ENCODE peak calls at places on chromosomes 7 and 10, in six cellular contexts. B is GM23338, U is neural progenitor cell, M is keratinocyte, E is HCT116, Z is fibroblast of lung. N is an unnamed sample.

GRCh38 chr10:128070721-128071416 is 55.4 kb downstream of the MKI67 start:
- DNase-seq in B (no peak), U (no peak), E (no peak), M (no peak), Z (no peak), N (no peak)

GRCh38 chr10:126212653-126213052 is 175.6 kb downstream of the ADAM12 start:
- DNase-seq in B (no peak), E (no peak), Z (peak; percentile 75), U (no peak), M (no peak), N (no peak)

GRCh38 chr10:31317652-31318381 is 1.2 kb upstream of the ZEB1 start:
- DNase-seq in B (no peak), M (no peak), E (no peak), Z (no peak), U (peak; percentile 32), N (no peak)

GRCh38 chr7:73669858-73670385 is 2.3 kb downstream of the VPS37D start:
- DNase-seq in E (no peak), M (no peak), B (no peak), Z (no peak), U (no peak), N (no peak)

GRCh38 chr7:50712527-50713356 is 70.0 kb downstream of the GRB10 start:
- DNase-seq in B (no peak), M (no peak), Z (peak; percentile 35), U (no peak), E (no peak), N (no peak)

GRCh38 chr7:116859323-116859722 is 3.1 kb upstream of the CAPZA2 start:
- DNase-seq in Z (peak; percentile 79), M (no peak), E (no peak), B (no peak), U (no peak), N (no peak)

GRCh38 chr10:4162571-4163286 is 377.7 kb upstream of the KLF6 start:
- DNase-seq in Z (peak; percentile 13), U (no peak), E (no peak), M (no peak), B (no peak), N (no peak)

GRCh38 chr10:48451969-48452878 is 145.7 kb downstream of the MAPK8 start:
- DNase-seq in U (no peak), M (no peak), E (no peak), Z (no peak), B (no peak), N (no peak)

GRCh38 chr10:80500572-80501380 is 36.9 kb upstream of the SH2D4B start:
- DNase-seq in U (no peak), E (no peak), M (no peak), Z (no peak), B (peak; percentile 48), N (no peak)

GRCh38 chr10:97849491-97850402 is at the start of gene GOLGA7B:
- DNase-seq in E (no peak), Z (peak; percentile 35), U (peak; percentile 97), M (no peak), B (peak; percentile 89), N (peak; percentile 39)

GRCh38 chr10:94439275-94439861 is 37.0 kb downstream of the TBC1D12 start:
- DNase-seq in U (no peak), M (no peak), E (no peak), B (peak; percentile 30), Z (peak; percentile 23), N (peak; percentile 12)

GRCh38 chr10:18793951-18794350 is 134.7 kb downstream of the ARL5B start:
- DNase-seq in M (no peak), B (peak; percentile 54), U (peak; percentile 39), Z (peak; percentile 38), E (peak; percentile 6), N (peak; percentile 71)

GRCh38 chr10:99917963-99918825 is 91.6 kb downstream of the DNMBP start:
- DNase-seq in B (peak; percentile 95), E (no peak), M (no peak), Z (peak; percentile 72), U (peak; percentile 86), N (peak; percentile 91)

GRCh38 chr7:44211126-44211675 is 10.4 kb downstream of the YKT6 start:
- DNase-seq in Z (no peak), E (no peak), B (no peak), M (no peak), U (no peak), N (no peak)

GRCh38 chr7:484365-485101 is 35.1 kb downstream of the PDGFA start:
- DNase-seq in U (no peak), Z (no peak), M (no peak), B (peak; percentile 57), E (no peak), N (no peak)

GRCh38 chr10:525565-526315 is 163.7 kb downstream of the DIP2C start:
- DNase-seq in E (no peak), Z (peak; percentile 58), M (no peak), U (no peak), B (no peak), N (no peak)

GRCh38 chr7:151249732-151250072 is 1.2 kb upstream of the SMARCD3 start:
- DNase-seq in E (peak; percentile 48), Z (peak; percentile 63), M (no peak), B (peak; percentile 80), U (peak; percentile 68), N (peak; percentile 85)

GRCh38 chr7:24129597-24129996 is 154.4 kb upstream of the NPY start:
- DNase-seq in Z (peak; percentile 89), M (no peak), B (no peak), E (no peak), U (no peak), N (no peak)

GRCh38 chr7:29330136-29330535 is 135.6 kb downstream of the CHN2 start:
- DNase-seq in Z (no peak), M (no peak), U (no peak), E (no peak), B (no peak), N (no peak)

GRCh38 chr7:46127805-46128204 is 206.7 kb upstream of the IGFBP3 start:
- DNase-seq in E (no peak), Z (no peak), U (no peak), M (no peak), B (no peak), N (no peak)

GRCh38 chr7:44733708-44734481 is 14.8 kb upstream of the ZMIZ2 start:
- DNase-seq in M (no peak), U (no peak), Z (peak; percentile 78), B (no peak), E (peak; percentile 66), N (no peak)

GRCh38 chr7:129781128-129781855 is 169.8 kb downstream of the NRF1 start:
- DNase-seq in U (no peak), M (no peak), E (peak; percentile 7), Z (no peak), B (peak; percentile 81), N (peak; percentile 48)

GRCh38 chr10:96656839-96657238 is 63.5 kb downstream of the PIK3AP1 start:
- DNase-seq in Z (no peak), B (no peak), U (no peak), M (no peak), E (no peak), N (no peak)

DNA sequence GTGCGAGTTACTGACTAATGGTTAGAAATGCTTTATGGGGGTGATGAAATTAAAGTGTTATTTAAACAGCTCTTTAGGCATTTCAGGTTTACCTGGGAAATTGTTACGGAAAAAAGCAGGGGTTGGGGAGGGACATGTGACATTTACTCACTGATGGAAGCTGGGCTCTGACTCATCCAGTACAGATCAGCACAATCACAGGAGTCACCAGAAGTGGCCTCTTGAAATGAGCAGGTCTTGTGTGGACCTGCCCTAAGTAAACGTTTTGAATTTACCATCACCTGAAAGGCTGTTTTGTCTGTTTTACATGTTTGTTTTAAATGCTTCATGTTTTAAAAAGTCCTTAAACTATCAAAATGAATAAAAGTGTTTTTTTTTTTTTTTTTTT is 2.3 kb downstream of the GLRX3 start:
- DNase-seq in Z (peak; percentile 66), U (no peak), M (peak; percentile 94), E (peak; percentile 44), B (no peak), N (no peak)
- H3K27ac ChIP-seq in Z (peak overlapping the region; percentile 25), U (no peak overlapping the region), M (peak overlapping the region; percentile 88), E (peak overlapping the region; percentile 56), B (no peak overlapping the region), N (no peak overlapping the region)

GRCh38 chr10:117136391-117136975 is 1.6 kb downstream of the VAX1 start:
- DNase-seq in B (peak; percentile 36), E (no peak), Z (no peak), M (no peak), U (peak; percentile 36), N (peak; percentile 28)
- TF ChIP-seq EZH2 in B (peak; percentile 90), E (no peak), Z (peak; percentile 35), M (no peak), U (no peak), N (no peak)

DNA sequence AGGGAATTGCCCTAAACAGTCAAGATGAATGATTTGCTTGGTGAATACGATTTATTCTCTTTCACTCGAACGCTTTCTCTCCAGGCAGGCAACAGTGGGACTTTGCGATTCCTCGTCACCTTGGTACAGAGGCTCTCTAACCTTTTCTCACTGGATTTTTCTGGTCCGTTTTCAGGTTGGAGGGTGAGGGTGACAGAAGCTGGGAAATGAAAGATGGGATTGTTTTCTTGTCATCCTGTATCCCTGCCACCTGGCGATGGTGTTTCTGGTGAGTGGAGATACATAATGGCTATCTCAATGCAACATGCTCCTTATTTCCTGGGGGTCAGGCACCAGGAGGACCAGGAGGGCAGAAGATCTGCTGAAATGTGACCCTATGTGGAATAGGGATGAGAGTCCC is 126.3 kb downstream of the GATA3 start:
- DNase-seq in M (no peak), U (no peak), E (no peak), B (no peak), Z (no peak), N (no peak)
- H3K27ac ChIP-seq in M (no peak overlapping the region), U (no peak overlapping the region), E (no peak overlapping the region), B (no peak overlapping the region), Z (no peak overlapping the region), N (no peak overlapping the region)

GRCh38 chr10:132033632-132034031 is 32.1 kb upstream of the JAKMIP3 start:
- DNase-seq in U (no peak), E (no peak), B (no peak), Z (no peak), M (no peak), N (no peak)

GRCh38 chr10:132036887-132037675 is 28.7 kb upstream of the JAKMIP3 start:
- DNase-seq in B (peak; percentile 76), E (no peak), Z (peak; percentile 11), M (no peak), U (peak; percentile 56), N (no peak)

GRCh38 chr10:132035476-132035875 is 30.3 kb upstream of the JAKMIP3 start:
- DNase-seq in E (no peak), U (no peak), M (no peak), Z (no peak), B (peak; percentile 45), N (no peak)

GRCh38 chr10:132037676-132037975 is 28.1 kb upstream of the JAKMIP3 start:
- DNase-seq in Z (no peak), U (peak; percentile 74), M (no peak), B (peak; percentile 75), E (no peak), N (no peak)

DNA sequence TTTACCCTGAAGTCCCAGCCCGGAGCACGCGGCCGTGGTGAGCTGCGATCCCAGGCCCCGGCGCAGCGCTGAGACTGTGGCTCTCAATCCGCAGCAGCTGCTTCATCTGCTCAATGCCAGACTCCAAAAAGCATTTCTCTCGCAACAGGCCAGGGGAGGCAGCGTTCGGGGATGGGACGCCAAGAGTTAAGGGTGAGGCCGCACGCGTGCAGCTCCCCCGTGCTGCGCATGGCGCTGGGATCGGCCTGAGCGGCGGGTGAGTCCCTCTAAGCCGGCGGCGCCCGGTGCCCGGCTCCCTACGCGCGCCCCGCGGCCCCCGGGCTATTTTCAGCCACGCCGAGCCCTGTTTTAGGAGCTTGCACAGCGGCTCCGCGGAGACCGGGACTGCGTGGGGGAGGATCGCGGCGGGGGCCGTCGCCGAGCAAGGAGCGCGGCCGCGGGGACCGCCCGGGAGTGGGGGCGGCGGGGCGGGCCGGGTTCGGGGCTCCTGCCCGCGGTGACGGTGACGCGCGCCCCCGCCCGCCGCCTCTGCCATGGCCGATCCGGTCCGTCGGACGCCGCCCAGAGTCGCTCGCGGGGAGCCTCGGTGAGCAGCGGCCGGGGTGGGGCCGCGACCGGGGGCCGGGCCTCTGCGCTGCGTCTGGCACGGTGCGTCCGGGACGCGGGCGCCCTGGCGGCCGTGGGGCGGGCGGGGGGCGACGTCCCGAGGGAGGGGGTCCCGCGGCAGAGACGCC is 29.4 kb upstream of the JAKMIP3 start:
- DNase-seq in M (no peak), B (peak; percentile 69), Z (peak; percentile 9), U (peak; percentile 70), E (no peak), N (peak; percentile 55)
- TF ChIP-seq EZH2 in M (peak; percentile 76), B (peak; percentile 41), Z (peak; percentile 71), U (peak; percentile 75), E (no peak), N (no peak)